ENCODE peak calls at places on chromosomes 12 and 14, in five cellular contexts. One of them, this sample, is unnamed.

GRCh38 chr14:101109981-101110728 is 206.6 kb upstream of the RTL1 start:
- DNase-seq in SK-N-SH: peak; percentile 12
- DNase-seq in psoas muscle: peak; percentile 3
- DNase-seq in adipocyte: no peak
- DNase-seq in colonic mucosa: peak; percentile 12
- DNase-seq in this sample: no peak

GRCh38 chr14:95679995-95680735 is 6.1 kb upstream of the TCL1B start:
- DNase-seq in colonic mucosa: no peak
- DNase-seq in adipocyte: no peak
- DNase-seq in SK-N-SH: no peak
- DNase-seq in psoas muscle: no peak
- DNase-seq in this sample: no peak

GRCh38 chr12:2615665-2616387 is 178.9 kb upstream of the FKBP4 start:
- DNase-seq in colonic mucosa: no peak
- DNase-seq in SK-N-SH: no peak
- DNase-seq in adipocyte: no peak
- DNase-seq in psoas muscle: no peak
- DNase-seq in this sample: peak; percentile 31

GRCh38 chr14:31229638-31230229 is 22.1 kb upstream of the HECTD1 start:
- DNase-seq in SK-N-SH: no peak
- DNase-seq in colonic mucosa: peak; percentile 87
- DNase-seq in adipocyte: peak; percentile 97
- DNase-seq in psoas muscle: peak; percentile 56
- DNase-seq in this sample: peak; percentile 99

GRCh38 chr12:106051853-106052531 is 86.8 kb downstream of the NUAK1 start:
- DNase-seq in adipocyte: peak; percentile 46
- DNase-seq in colonic mucosa: no peak
- DNase-seq in SK-N-SH: no peak
- DNase-seq in psoas muscle: no peak
- DNase-seq in this sample: no peak

GRCh38 chr14:102862154-102862772 is 60.2 kb upstream of the AMN start:
- DNase-seq in psoas muscle: no peak
- DNase-seq in adipocyte: no peak
- DNase-seq in SK-N-SH: no peak
- DNase-seq in colonic mucosa: no peak
- DNase-seq in this sample: no peak

GRCh38 chr14:62546862-62547474 is 498.3 kb downstream of the KCNH5 start:
- DNase-seq in adipocyte: no peak
- DNase-seq in colonic mucosa: no peak
- DNase-seq in SK-N-SH: no peak
- DNase-seq in psoas muscle: no peak
- DNase-seq in this sample: peak; percentile 10

GRCh38 chr14:104821971-104822608 is 21.2 kb downstream of the ZBTB42 start:
- DNase-seq in adipocyte: no peak
- DNase-seq in colonic mucosa: peak; percentile 17
- DNase-seq in SK-N-SH: no peak
- DNase-seq in psoas muscle: no peak
- DNase-seq in this sample: no peak

GRCh38 chr14:105067969-105068301 is 2.7 kb upstream of the GPR132 start:
- DNase-seq in colonic mucosa: no peak
- DNase-seq in psoas muscle: no peak
- DNase-seq in adipocyte: no peak
- DNase-seq in SK-N-SH: no peak
- DNase-seq in this sample: no peak

GRCh38 chr12:106248849-106249371 is 1.1 kb upstream of the CKAP4 start:
- DNase-seq in colonic mucosa: peak; percentile 54
- DNase-seq in SK-N-SH: no peak
- DNase-seq in psoas muscle: no peak
- DNase-seq in adipocyte: peak; percentile 77
- DNase-seq in this sample: peak; percentile 75

GRCh38 chr14:37139710-37140109 is 32.7 kb downstream of the SLC25A21 start:
- DNase-seq in colonic mucosa: no peak
- DNase-seq in adipocyte: no peak
- DNase-seq in psoas muscle: no peak
- DNase-seq in SK-N-SH: no peak
- DNase-seq in this sample: no peak

GRCh38 chr14:39621223-39621622 is 189.0 kb upstream of the FBXO33 start:
- DNase-seq in psoas muscle: no peak
- DNase-seq in adipocyte: no peak
- DNase-seq in colonic mucosa: no peak
- DNase-seq in SK-N-SH: no peak
- DNase-seq in this sample: no peak

GRCh38 chr12:80218925-80219714 is 119.8 kb downstream of the OTOGL start:
- DNase-seq in SK-N-SH: no peak
- DNase-seq in colonic mucosa: no peak
- DNase-seq in adipocyte: no peak
- DNase-seq in psoas muscle: no peak
- DNase-seq in this sample: peak; percentile 8

GRCh38 chr14:52413729-52414453 is 99.8 kb downstream of the PTGER2 start:
- DNase-seq in colonic mucosa: no peak
- DNase-seq in adipocyte: peak; percentile 42
- DNase-seq in psoas muscle: no peak
- DNase-seq in SK-N-SH: no peak
- DNase-seq in this sample: peak; percentile 45

GRCh38 chr12:58313091-58313855 is 371.9 kb downstream of the ATP23 start:
- DNase-seq in colonic mucosa: no peak
- DNase-seq in psoas muscle: no peak
- DNase-seq in SK-N-SH: no peak
- DNase-seq in adipocyte: peak; percentile 70
- DNase-seq in this sample: peak; percentile 90

GRCh38 chr12:122067548-122067947 is 11.0 kb upstream of the MLXIP start:
- DNase-seq in SK-N-SH: no peak
- DNase-seq in colonic mucosa: no peak
- DNase-seq in psoas muscle: no peak
- DNase-seq in adipocyte: no peak
- DNase-seq in this sample: no peak

GRCh38 chr14:49980027-49980426 is 87.1 kb downstream of the ARF6 start:
- DNase-seq in adipocyte: no peak
- DNase-seq in SK-N-SH: peak; percentile 36
- DNase-seq in colonic mucosa: no peak
- DNase-seq in psoas muscle: no peak
- DNase-seq in this sample: no peak

GRCh38 chr12:81668475-81668874 is 90.7 kb downstream of the PPFIA2 start:
- DNase-seq in colonic mucosa: no peak
- DNase-seq in psoas muscle: no peak
- DNase-seq in SK-N-SH: no peak
- DNase-seq in adipocyte: peak; percentile 54
- DNase-seq in this sample: peak; percentile 87

GRCh38 chr12:12979731-12980259 is 20.3 kb downstream of the HEBP1 start:
- DNase-seq in psoas muscle: no peak
- DNase-seq in SK-N-SH: no peak
- DNase-seq in adipocyte: peak; percentile 93
- DNase-seq in colonic mucosa: no peak
- DNase-seq in this sample: peak; percentile 97

GRCh38 chr14:88310457-88310856 is 12.6 kb downstream of the KCNK10 start:
- DNase-seq in psoas muscle: no peak
- DNase-seq in SK-N-SH: no peak
- DNase-seq in adipocyte: no peak
- DNase-seq in colonic mucosa: no peak
- DNase-seq in this sample: no peak

GRCh38 chr14:101075801-101076413 is 172.4 kb upstream of the RTL1 start:
- DNase-seq in colonic mucosa: peak; percentile 5
- DNase-seq in psoas muscle: no peak
- DNase-seq in adipocyte: no peak
- DNase-seq in SK-N-SH: no peak
- DNase-seq in this sample: no peak

GRCh38 chr12:113271853-113272561 is 50.7 kb downstream of the TPCN1 start:
- DNase-seq in SK-N-SH: peak; percentile 67
- DNase-seq in colonic mucosa: peak; percentile 66
- DNase-seq in psoas muscle: peak; percentile 88
- DNase-seq in adipocyte: peak; percentile 94
- DNase-seq in this sample: peak; percentile 82

GRCh38 chr12:47415054-47415453 is 290.8 kb downstream of the RPAP3 start:
- DNase-seq in adipocyte: no peak
- DNase-seq in SK-N-SH: no peak
- DNase-seq in colonic mucosa: no peak
- DNase-seq in psoas muscle: no peak
- DNase-seq in this sample: no peak

GRCh38 chr12:120651821-120652220 is 11.4 kb downstream of the CABP1 start:
- DNase-seq in psoas muscle: no peak
- DNase-seq in SK-N-SH: no peak
- DNase-seq in adipocyte: peak; percentile 53
- DNase-seq in colonic mucosa: no peak
- DNase-seq in this sample: peak; percentile 44

GRCh38 chr14:22174412-22174811 is 414.6 kb downstream of the DAD1 start:
- DNase-seq in psoas muscle: no peak
- DNase-seq in adipocyte: no peak
- DNase-seq in colonic mucosa: peak; percentile 61
- DNase-seq in SK-N-SH: no peak
- DNase-seq in this sample: no peak

GRCh38 chr12:122866379-122866778 is 29.5 kb downstream of the VPS37B start:
- DNase-seq in SK-N-SH: no peak
- DNase-seq in colonic mucosa: no peak
- DNase-seq in adipocyte: no peak
- DNase-seq in psoas muscle: no peak
- DNase-seq in this sample: no peak

GRCh38 chr14:59253527-59253926 is 65.1 kb downstream of the DAAM1 start:
- DNase-seq in psoas muscle: no peak
- DNase-seq in adipocyte: peak; percentile 32
- DNase-seq in colonic mucosa: no peak
- DNase-seq in SK-N-SH: no peak
- DNase-seq in this sample: no peak

GRCh38 chr14:59252772-59253500 is 64.5 kb downstream of the DAAM1 start:
- DNase-seq in colonic mucosa: no peak
- DNase-seq in psoas muscle: no peak
- DNase-seq in adipocyte: peak; percentile 44
- DNase-seq in SK-N-SH: no peak
- DNase-seq in this sample: peak; percentile 82

GRCh38 chr14:59251811-59252771 is 63.6 kb downstream of the DAAM1 start:
- DNase-seq in colonic mucosa: no peak
- DNase-seq in SK-N-SH: no peak
- DNase-seq in adipocyte: no peak
- DNase-seq in psoas muscle: no peak
- DNase-seq in this sample: peak; percentile 45

GRCh38 chr14:59254911-59255545 is 66.6 kb downstream of the DAAM1 start:
- DNase-seq in psoas muscle: no peak
- DNase-seq in colonic mucosa: peak; percentile 28
- DNase-seq in adipocyte: peak; percentile 80
- DNase-seq in SK-N-SH: peak; percentile 12
- DNase-seq in this sample: peak; percentile 68

DNA sequence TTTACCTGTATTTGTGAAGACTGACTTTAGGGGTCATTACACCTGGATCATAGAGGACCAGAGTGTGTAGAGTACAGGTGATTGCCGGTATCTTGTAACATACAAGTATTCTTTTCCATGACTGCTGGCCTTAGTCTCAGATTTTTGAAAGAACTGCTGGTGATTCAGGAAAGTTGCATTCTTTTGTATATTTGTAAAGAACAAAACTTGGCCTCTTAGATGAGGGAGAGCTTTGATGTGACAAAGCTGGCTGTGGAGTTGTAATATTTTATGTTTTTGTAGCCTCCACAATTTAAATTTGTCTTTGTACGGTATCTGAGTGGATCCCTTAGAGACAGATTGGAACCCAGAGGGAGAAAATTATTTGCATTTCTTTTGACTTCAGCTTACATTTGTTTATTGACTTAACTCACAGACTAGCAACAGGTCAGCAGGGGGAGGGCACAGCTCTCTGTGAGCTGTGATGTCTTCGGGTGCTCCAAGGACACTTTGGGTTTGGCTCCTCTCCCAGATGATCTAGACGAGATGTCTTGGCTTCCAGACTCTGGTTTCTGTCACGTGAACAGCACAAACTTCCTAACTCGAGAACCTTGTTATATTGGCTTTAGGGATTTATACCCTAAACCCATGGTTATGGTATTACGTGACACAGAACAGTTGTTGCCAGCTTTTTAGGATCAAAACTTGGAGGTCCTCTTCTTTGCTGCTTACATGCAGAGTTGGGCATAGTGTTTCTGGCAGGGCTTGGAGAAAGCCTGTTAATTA is 65.9 kb downstream of the DAAM1 start:
- DNase-seq in SK-N-SH: peak; percentile 16
- DNase-seq in psoas muscle: peak; percentile 46
- DNase-seq in adipocyte: peak; percentile 95
- DNase-seq in colonic mucosa: peak; percentile 68
- DNase-seq in this sample: peak; percentile 95
- H3K4me3 ChIP-seq in SK-N-SH: no peak overlapping the region
- H3K4me3 ChIP-seq in psoas muscle: no peak overlapping the region
- H3K4me3 ChIP-seq in adipocyte: peak overlapping the region; percentile 59
- H3K4me3 ChIP-seq in colonic mucosa: no peak overlapping the region
- H3K4me3 ChIP-seq in this sample: peak overlapping the region; percentile 2

DNA sequence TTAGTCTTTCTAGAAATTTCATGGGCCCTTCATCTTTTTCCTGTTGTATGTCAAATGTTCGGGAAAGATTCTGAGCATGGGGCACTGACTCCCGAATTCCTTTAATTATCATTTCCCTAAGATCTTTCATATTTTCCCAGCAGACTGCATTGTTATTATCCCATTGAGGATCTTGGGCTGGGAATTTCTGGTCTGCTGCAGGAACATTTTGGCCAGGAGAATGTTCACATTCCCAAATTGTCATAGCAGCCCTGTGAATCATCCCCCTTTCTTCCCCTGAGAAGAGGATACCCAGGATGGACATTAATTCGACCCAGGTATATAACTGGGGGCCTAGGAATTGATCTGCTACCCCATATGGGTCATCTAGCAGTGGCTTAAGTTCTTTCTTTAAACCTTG is 112.5 kb downstream of the RIN3 start:
- DNase-seq in psoas muscle: no peak
- DNase-seq in colonic mucosa: no peak
- DNase-seq in adipocyte: no peak
- DNase-seq in SK-N-SH: no peak
- DNase-seq in this sample: no peak
- H3K4me3 ChIP-seq in psoas muscle: no peak overlapping the region
- H3K4me3 ChIP-seq in colonic mucosa: no peak overlapping the region
- H3K4me3 ChIP-seq in adipocyte: peak overlapping the region; percentile 46
- H3K4me3 ChIP-seq in SK-N-SH: no peak overlapping the region
- H3K4me3 ChIP-seq in this sample: no peak overlapping the region

DNA sequence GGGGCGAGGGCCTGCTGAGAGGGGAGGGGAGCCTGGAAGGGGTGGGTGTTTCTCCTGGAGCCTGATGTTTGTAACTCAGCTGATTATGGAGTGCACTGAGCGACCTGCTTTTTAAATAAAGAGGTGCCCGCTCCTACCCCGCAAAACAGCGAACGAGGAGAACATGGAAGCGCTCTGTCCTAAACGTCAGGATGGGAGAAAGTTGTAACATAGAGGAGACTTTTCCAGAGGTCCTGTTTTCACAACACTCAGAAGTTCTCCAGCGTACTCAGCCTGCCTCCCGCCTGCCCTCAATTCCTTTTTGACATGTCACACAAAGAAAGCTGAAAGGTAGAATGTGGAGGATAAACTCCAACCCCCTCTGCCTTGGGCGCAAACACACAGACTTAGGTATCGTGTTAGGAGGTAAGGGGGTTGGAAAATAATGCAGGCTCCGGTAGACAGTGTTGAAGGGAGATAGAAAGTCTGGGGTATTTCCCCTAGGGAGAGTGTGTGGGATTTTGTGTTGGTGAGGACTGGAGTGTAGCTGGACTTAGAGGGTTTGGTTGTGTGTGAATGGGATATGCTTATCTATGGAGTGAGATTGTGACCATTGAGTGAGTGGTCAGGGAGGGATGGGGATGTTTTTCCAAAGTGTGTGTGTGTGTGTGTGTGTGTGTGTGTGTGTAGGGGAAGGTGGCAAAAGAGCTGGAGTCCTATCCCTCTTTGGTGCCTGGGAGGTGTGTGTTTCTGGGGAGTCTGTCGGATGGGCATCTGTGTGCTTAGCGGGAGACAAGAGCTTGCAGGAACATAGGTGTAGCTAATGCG is 2.1 kb downstream of the NTF3 start:
- DNase-seq in colonic mucosa: no peak
- DNase-seq in psoas muscle: no peak
- DNase-seq in adipocyte: no peak
- DNase-seq in SK-N-SH: no peak
- DNase-seq in this sample: no peak
- H3K4me3 ChIP-seq in colonic mucosa: no peak overlapping the region
- H3K4me3 ChIP-seq in psoas muscle: peak overlapping the region; percentile 63
- H3K4me3 ChIP-seq in adipocyte: peak overlapping the region; percentile 73
- H3K4me3 ChIP-seq in SK-N-SH: no peak overlapping the region
- H3K4me3 ChIP-seq in this sample: no peak overlapping the region

GRCh38 chr14:20723458-20723857 is 22.2 kb upstream of the EDDM3A start:
- DNase-seq in adipocyte: no peak
- DNase-seq in SK-N-SH: peak; percentile 27
- DNase-seq in colonic mucosa: no peak
- DNase-seq in psoas muscle: no peak
- DNase-seq in this sample: no peak
- H3K4me3 ChIP-seq in adipocyte: peak overlapping the region; percentile 58
- H3K4me3 ChIP-seq in SK-N-SH: no peak overlapping the region
- H3K4me3 ChIP-seq in colonic mucosa: no peak overlapping the region
- H3K4me3 ChIP-seq in psoas muscle: no peak overlapping the region
- H3K4me3 ChIP-seq in this sample: no peak overlapping the region

This sample was measured in cardiac fibroblast.